ENCODE peak calls at places on chromosomes 4 and X, in six cellular contexts. One of them, this sample, is unnamed.

GRCh38 chr4:103451341-103451740 is 253.2 kb upstream of the CENPE start:
- DNase-seq in germinal center: no peak
- DNase-seq in GM18507: no peak
- DNase-seq in left ventricle myocardium inferior: no peak
- DNase-seq in natural killer cell: no peak
- DNase-seq in ACHN: no peak
- DNase-seq in this sample: no peak

GRCh38 chr4:60724623-60725022 is 475.5 kb upstream of the ADGRL3 start:
- DNase-seq in germinal center: no peak
- DNase-seq in GM18507: no peak
- DNase-seq in left ventricle myocardium inferior: no peak
- DNase-seq in natural killer cell: no peak
- DNase-seq in ACHN: peak
- DNase-seq in this sample: no peak

GRCh38 chrX:129653985-129654651 is 638 bp downstream of the APLN start:
- DNase-seq in germinal center: no peak
- DNase-seq in GM18507: no peak
- DNase-seq in left ventricle myocardium inferior: peak
- DNase-seq in natural killer cell: no peak
- DNase-seq in ACHN: peak
- DNase-seq in this sample: peak

GRCh38 chrX:140525448-140525847 is 20.6 kb upstream of the SOX3 start:
- DNase-seq in germinal center: no peak
- DNase-seq in GM18507: no peak
- DNase-seq in left ventricle myocardium inferior: no peak
- DNase-seq in natural killer cell: no peak
- DNase-seq in ACHN: no peak
- DNase-seq in this sample: no peak

GRCh38 chr4:129543299-129543698 is 447.3 kb downstream of the C4orf33 start:
- DNase-seq in germinal center: no peak
- DNase-seq in GM18507: no peak
- DNase-seq in left ventricle myocardium inferior: no peak
- DNase-seq in natural killer cell: no peak
- DNase-seq in ACHN: no peak
- DNase-seq in this sample: no peak

GRCh38 chr4:38867478-38868054 is at the start of gene FAM114A1:
- DNase-seq in germinal center: peak
- DNase-seq in GM18507: peak
- DNase-seq in left ventricle myocardium inferior: peak
- DNase-seq in natural killer cell: peak
- DNase-seq in ACHN: peak
- DNase-seq in this sample: peak

GRCh38 chr4:185955817-185956542 is 113.0 kb upstream of the TLR3 start:
- DNase-seq in germinal center: no peak
- DNase-seq in GM18507: no peak
- DNase-seq in left ventricle myocardium inferior: no peak
- DNase-seq in natural killer cell: no peak
- DNase-seq in ACHN: no peak
- DNase-seq in this sample: no peak

GRCh38 chrX:44415639-44416386 is 72.3 kb upstream of the EFHC2 start:
- DNase-seq in germinal center: no peak
- DNase-seq in GM18507: no peak
- DNase-seq in left ventricle myocardium inferior: no peak
- DNase-seq in natural killer cell: no peak
- DNase-seq in ACHN: no peak
- DNase-seq in this sample: no peak

GRCh38 chr4:184282251-184282713 is 64.6 kb upstream of the ENPP6 start:
- DNase-seq in germinal center: no peak
- DNase-seq in GM18507: no peak
- DNase-seq in left ventricle myocardium inferior: no peak
- DNase-seq in natural killer cell: peak
- DNase-seq in ACHN: no peak
- DNase-seq in this sample: no peak

GRCh38 chr4:146124023-146124680 is 51.4 kb upstream of the LSM6 start:
- DNase-seq in germinal center: peak
- DNase-seq in GM18507: no peak
- DNase-seq in left ventricle myocardium inferior: no peak
- DNase-seq in natural killer cell: no peak
- DNase-seq in ACHN: no peak
- DNase-seq in this sample: no peak

GRCh38 chr4:125749354-125749753 is 434.6 kb downstream of the FAT4 start:
- DNase-seq in germinal center: no peak
- DNase-seq in GM18507: no peak
- DNase-seq in left ventricle myocardium inferior: no peak
- DNase-seq in natural killer cell: no peak
- DNase-seq in ACHN: no peak
- DNase-seq in this sample: no peak